ENCODE peak calls at places on chromosomes 3 and 15, in five cellular contexts. One of them, this sample, is unnamed.
A peak's percentile ranks its signal among the peaks of the same experiment; 100 is the strongest.

GRCh38 chr15:88535100-88535499 is 11.4 kb downstream of the DET1 start:
- DNase-seq in hepatocyte: no peak
- DNase-seq in fibroblast of lung: no peak
- DNase-seq in foreskin fibroblast: peak; percentile 54
- DNase-seq in GM12878: no peak
- DNase-seq in this sample: no peak

GRCh38 chr3:121660356-121661171 is at the start of gene HCLS1:
- DNase-seq in hepatocyte: no peak
- DNase-seq in fibroblast of lung: no peak
- DNase-seq in foreskin fibroblast: peak; percentile 48
- DNase-seq in GM12878: peak; percentile 83
- DNase-seq in this sample: no peak

GRCh38 chr15:70512772-70513362 is 250.5 kb downstream of the UACA start:
- DNase-seq in hepatocyte: no peak
- DNase-seq in fibroblast of lung: peak; percentile 43
- DNase-seq in foreskin fibroblast: no peak
- DNase-seq in GM12878: no peak
- DNase-seq in this sample: no peak

GRCh38 chr15:42921049-42921731 is 612 bp upstream of the TTBK2 start:
- DNase-seq in hepatocyte: peak; percentile 20
- DNase-seq in fibroblast of lung: peak; percentile 20
- DNase-seq in foreskin fibroblast: peak; percentile 63
- DNase-seq in GM12878: no peak
- DNase-seq in this sample: no peak

GRCh38 chr3:113496924-113497323 is 18.0 kb downstream of the SPICE1 start:
- DNase-seq in hepatocyte: no peak
- DNase-seq in fibroblast of lung: peak; percentile 36
- DNase-seq in foreskin fibroblast: peak; percentile 50
- DNase-seq in GM12878: no peak
- DNase-seq in this sample: no peak

GRCh38 chr15:57090460-57090859 is 172.0 kb downstream of the TCF12 start:
- DNase-seq in hepatocyte: no peak
- DNase-seq in fibroblast of lung: peak; percentile 27
- DNase-seq in foreskin fibroblast: no peak
- DNase-seq in GM12878: no peak
- DNase-seq in this sample: no peak

GRCh38 chr15:74315626-74316025 is 51.8 kb downstream of the CYP11A1 start:
- DNase-seq in hepatocyte: no peak
- DNase-seq in fibroblast of lung: no peak
- DNase-seq in foreskin fibroblast: no peak
- DNase-seq in GM12878: peak; percentile 58
- DNase-seq in this sample: no peak

GRCh38 chr15:36430280-36430679 is 149.1 kb upstream of the CDIN1 start:
- DNase-seq in hepatocyte: no peak
- DNase-seq in fibroblast of lung: no peak
- DNase-seq in foreskin fibroblast: no peak
- DNase-seq in GM12878: no peak
- DNase-seq in this sample: no peak

GRCh38 chr3:126056681-126057546 is 27.0 kb downstream of the SLC41A3 start:
- DNase-seq in hepatocyte: peak; percentile 70
- DNase-seq in fibroblast of lung: peak; percentile 47
- DNase-seq in foreskin fibroblast: peak; percentile 23
- DNase-seq in GM12878: no peak
- DNase-seq in this sample: no peak

GRCh38 chr3:197742795-197743194 is 6.1 kb upstream of the RUBCN start:
- DNase-seq in hepatocyte: no peak
- DNase-seq in fibroblast of lung: no peak
- DNase-seq in foreskin fibroblast: no peak
- DNase-seq in GM12878: no peak
- DNase-seq in this sample: no peak

GRCh38 chr3:148309390-148310035 is 388.2 kb upstream of the AGTR1 start:
- DNase-seq in hepatocyte: peak; percentile 53
- DNase-seq in fibroblast of lung: peak; percentile 40
- DNase-seq in foreskin fibroblast: peak; percentile 73
- DNase-seq in GM12878: no peak
- DNase-seq in this sample: no peak

GRCh38 chr3:141446737-141447136 is 40.1 kb upstream of the RASA2 start:
- DNase-seq in hepatocyte: no peak
- DNase-seq in fibroblast of lung: no peak
- DNase-seq in foreskin fibroblast: no peak
- DNase-seq in GM12878: no peak
- DNase-seq in this sample: no peak

GRCh38 chr3:82448320-82448719 is 686.9 kb upstream of the GBE1 start:
- DNase-seq in hepatocyte: no peak
- DNase-seq in fibroblast of lung: no peak
- DNase-seq in foreskin fibroblast: no peak
- DNase-seq in GM12878: no peak
- DNase-seq in this sample: no peak

GRCh38 chr15:89335289-89336041 is 841 bp upstream of the POLG start:
- DNase-seq in hepatocyte: peak; percentile 51
- DNase-seq in fibroblast of lung: no peak
- DNase-seq in foreskin fibroblast: no peak
- DNase-seq in GM12878: no peak
- DNase-seq in this sample: no peak

GRCh38 chr3:5250467-5251195 is 63.1 kb downstream of the EDEM1 start:
- DNase-seq in hepatocyte: no peak
- DNase-seq in fibroblast of lung: peak; percentile 17
- DNase-seq in foreskin fibroblast: no peak
- DNase-seq in GM12878: no peak
- DNase-seq in this sample: no peak

GRCh38 chr3:62467936-62468722 is 94.8 kb upstream of the FEZF2 start:
- DNase-seq in hepatocyte: no peak
- DNase-seq in fibroblast of lung: peak; percentile 48
- DNase-seq in foreskin fibroblast: no peak
- DNase-seq in GM12878: no peak
- DNase-seq in this sample: peak; percentile 0

GRCh38 chr15:101578443-101578894 is 73.7 kb downstream of the TM2D3 start:
- DNase-seq in hepatocyte: peak; percentile 67
- DNase-seq in fibroblast of lung: no peak
- DNase-seq in foreskin fibroblast: no peak
- DNase-seq in GM12878: no peak
- DNase-seq in this sample: no peak

GRCh38 chr3:153970047-153970446 is 151.1 kb upstream of the ARHGEF26 start:
- DNase-seq in hepatocyte: no peak
- DNase-seq in fibroblast of lung: no peak
- DNase-seq in foreskin fibroblast: no peak
- DNase-seq in GM12878: no peak
- DNase-seq in this sample: no peak

GRCh38 chr3:153967260-153967659 is 153.9 kb upstream of the ARHGEF26 start:
- DNase-seq in hepatocyte: no peak
- DNase-seq in fibroblast of lung: no peak
- DNase-seq in foreskin fibroblast: no peak
- DNase-seq in GM12878: no peak
- DNase-seq in this sample: no peak

GRCh38 chr3:153972862-153973261 is 148.3 kb upstream of the ARHGEF26 start:
- DNase-seq in hepatocyte: no peak
- DNase-seq in fibroblast of lung: no peak
- DNase-seq in foreskin fibroblast: no peak
- DNase-seq in GM12878: no peak
- DNase-seq in this sample: no peak

GRCh38 chr3:153973722-153974121 is 147.5 kb upstream of the ARHGEF26 start:
- DNase-seq in hepatocyte: no peak
- DNase-seq in fibroblast of lung: no peak
- DNase-seq in foreskin fibroblast: no peak
- DNase-seq in GM12878: no peak
- DNase-seq in this sample: no peak

DNA sequence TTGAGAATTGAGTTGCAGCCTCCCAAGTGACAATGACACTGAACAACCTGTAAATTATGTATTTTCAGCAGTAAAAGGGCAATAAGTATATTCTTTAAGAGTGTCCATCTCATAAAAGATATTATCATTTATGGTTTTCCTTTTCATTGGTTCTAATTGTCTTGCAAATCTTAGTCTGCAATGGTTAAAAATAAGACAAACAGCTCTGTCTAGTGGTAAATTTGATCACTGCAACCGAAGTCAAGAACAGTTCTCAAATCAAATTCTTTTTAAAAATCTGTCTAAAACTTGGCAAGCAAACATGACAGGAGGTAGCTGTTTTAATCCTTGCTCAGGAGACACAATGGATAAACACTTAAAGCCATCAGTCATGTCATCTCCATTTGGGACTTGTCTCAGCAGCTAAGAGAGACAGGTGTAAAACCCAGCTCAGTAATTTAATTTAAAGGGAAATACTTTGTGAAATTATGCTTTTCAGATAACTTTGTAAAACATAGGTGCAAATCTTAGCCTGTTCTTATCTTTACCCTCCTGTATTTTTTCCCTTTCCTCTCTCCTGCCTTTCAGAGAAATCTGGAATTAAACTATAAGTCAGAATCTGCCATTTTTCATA is 150.3 kb upstream of the ARHGEF26 start:
- DNase-seq in hepatocyte: no peak
- DNase-seq in fibroblast of lung: peak; percentile 18
- DNase-seq in foreskin fibroblast: peak; percentile 54
- DNase-seq in GM12878: no peak
- DNase-seq in this sample: peak; percentile 19
- TF ChIP-seq CTCF in hepatocyte: peak; percentile 74
- TF ChIP-seq CTCF in fibroblast of lung: peak; percentile 44
- TF ChIP-seq CTCF in foreskin fibroblast: peak; percentile 43
- TF ChIP-seq CTCF in GM12878: peak; percentile 41
- TF ChIP-seq CTCF in this sample: peak; percentile 73

DNA sequence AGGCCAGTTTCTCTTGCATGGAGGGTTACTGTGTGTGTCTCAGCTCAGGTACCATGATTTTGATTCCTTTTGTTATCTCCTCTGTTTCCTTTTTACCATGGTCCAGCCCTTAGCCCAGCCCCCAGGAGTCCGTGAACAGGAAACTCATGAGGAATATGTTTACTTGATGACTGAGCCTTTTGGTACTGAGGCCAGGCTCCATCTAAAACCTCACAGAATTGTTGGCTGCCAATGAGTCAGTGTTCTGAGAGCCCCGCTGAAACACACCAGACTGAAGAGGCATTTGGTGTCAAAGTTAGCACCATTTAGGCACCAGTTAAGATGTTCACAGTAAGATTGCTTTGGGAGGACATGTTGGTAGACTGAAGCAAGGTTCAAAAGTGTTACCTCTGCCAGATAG is 80.9 kb downstream of the DGKG start:
- DNase-seq in hepatocyte: no peak
- DNase-seq in fibroblast of lung: peak; percentile 92
- DNase-seq in foreskin fibroblast: peak; percentile 78
- DNase-seq in GM12878: no peak
- DNase-seq in this sample: no peak
- H3K4me3 ChIP-seq in hepatocyte: no peak overlapping the region
- H3K4me3 ChIP-seq in fibroblast of lung: no peak overlapping the region
- H3K4me3 ChIP-seq in foreskin fibroblast: no peak overlapping the region
- H3K4me3 ChIP-seq in GM12878: no peak overlapping the region
- H3K4me3 ChIP-seq in this sample: no peak overlapping the region

DNA sequence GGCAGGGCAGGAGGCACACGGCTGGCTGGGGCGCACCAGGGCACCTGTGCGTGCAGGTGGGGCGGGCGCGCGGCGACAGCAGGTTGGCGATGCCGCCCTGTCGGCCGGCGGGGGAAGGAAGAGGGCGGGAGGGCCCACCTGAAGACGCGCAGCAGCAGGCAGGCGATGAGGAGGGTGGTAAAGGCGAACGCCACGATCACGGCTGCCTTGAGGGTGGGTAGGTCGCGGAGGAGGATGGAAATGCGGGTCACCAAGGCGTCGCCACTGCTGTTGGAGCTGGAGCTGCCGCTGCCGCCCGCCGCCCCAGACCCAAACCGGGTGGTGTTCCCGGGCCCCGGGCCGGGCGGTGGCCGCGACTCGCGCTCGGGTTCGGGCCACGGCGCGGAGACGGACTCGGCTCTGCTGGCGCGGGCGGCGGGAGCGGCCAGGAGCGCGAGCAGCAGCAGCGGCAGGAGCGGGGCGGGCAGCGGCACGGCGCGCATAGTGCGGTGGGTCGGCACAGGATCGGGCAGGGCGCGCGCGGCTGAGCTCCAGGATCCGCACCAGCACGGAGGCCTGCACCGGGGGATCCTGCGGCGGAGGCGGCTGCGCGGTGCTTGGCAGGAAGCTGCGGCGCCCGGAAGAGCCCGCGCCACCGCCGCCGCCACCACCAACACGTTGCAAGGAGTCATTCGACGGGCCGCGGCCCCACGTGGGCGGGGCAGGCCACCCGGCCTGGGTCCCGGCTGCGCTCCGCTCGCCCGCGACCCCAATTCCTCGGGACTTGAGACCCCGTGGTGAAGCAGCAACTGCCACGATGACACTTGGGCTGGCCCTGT is at the start of gene FAM174B:
- DNase-seq in hepatocyte: peak; percentile 79
- DNase-seq in fibroblast of lung: peak; percentile 57
- DNase-seq in foreskin fibroblast: peak; percentile 2
- DNase-seq in GM12878: no peak
- DNase-seq in this sample: no peak
- TF ChIP-seq CTCF in hepatocyte: no peak
- TF ChIP-seq CTCF in fibroblast of lung: no peak
- TF ChIP-seq CTCF in foreskin fibroblast: no peak
- TF ChIP-seq CTCF in GM12878: peak; percentile 17
- TF ChIP-seq CTCF in this sample: no peak

GRCh38 chr3:112388972-112389371 is 56.0 kb downstream of the CD200 start:
- DNase-seq in hepatocyte: no peak
- DNase-seq in fibroblast of lung: no peak
- DNase-seq in foreskin fibroblast: no peak
- DNase-seq in GM12878: no peak
- DNase-seq in this sample: no peak

GRCh38 chr3:112391648-112392047 is 58.7 kb downstream of the CD200 start:
- DNase-seq in hepatocyte: no peak
- DNase-seq in fibroblast of lung: no peak
- DNase-seq in foreskin fibroblast: no peak
- DNase-seq in GM12878: no peak
- DNase-seq in this sample: no peak

GRCh38 chr3:112389961-112390360 is 57.0 kb downstream of the CD200 start:
- DNase-seq in hepatocyte: no peak
- DNase-seq in fibroblast of lung: no peak
- DNase-seq in foreskin fibroblast: no peak
- DNase-seq in GM12878: no peak
- DNase-seq in this sample: no peak

GRCh38 chr3:112392393-112393359 is 59.7 kb downstream of the CD200 start:
- DNase-seq in hepatocyte: no peak
- DNase-seq in fibroblast of lung: no peak
- DNase-seq in foreskin fibroblast: no peak
- DNase-seq in GM12878: no peak
- DNase-seq in this sample: no peak

DNA sequence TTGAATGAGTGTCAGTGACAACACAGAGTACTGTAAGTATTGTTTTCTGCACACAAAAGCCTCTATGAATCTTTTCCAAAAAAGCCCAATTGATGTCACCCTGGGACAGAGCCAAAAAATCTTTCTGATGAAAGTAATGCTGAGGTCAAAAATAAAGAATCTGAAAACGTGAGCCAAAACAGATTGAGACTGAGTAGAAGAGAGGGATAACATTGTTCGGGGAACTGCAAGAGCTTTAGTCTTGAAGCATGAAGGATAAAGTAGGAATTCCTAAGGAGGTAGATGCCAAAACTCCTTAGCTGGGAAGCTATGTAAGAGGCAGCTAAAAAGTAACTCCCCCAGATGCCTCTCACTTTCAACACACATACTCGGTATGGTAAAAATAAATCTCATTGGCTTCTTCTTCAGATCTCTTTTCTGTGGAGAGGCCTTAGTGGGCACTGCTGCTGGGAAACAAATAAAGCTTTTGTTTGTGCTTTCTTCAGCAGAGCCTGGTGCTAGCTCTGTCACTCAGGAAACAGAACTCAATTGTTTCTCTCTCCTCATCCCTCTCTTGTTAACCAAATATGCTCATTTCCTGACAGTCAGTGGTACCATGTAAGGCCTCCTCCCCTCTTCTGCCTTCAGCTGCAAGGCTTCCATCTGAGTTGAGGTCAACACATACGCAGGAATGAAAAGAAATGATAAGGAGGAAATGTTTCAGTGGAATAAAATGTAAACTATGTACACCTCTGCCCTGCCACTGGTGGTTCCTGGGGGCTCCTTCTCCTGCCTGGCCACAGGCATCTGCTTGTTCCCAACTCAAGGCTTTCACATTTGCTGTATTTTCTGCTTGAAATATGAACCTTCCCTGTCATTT is 58.1 kb downstream of the CD200 start:
- DNase-seq in hepatocyte: peak; percentile 35
- DNase-seq in fibroblast of lung: peak; percentile 99
- DNase-seq in foreskin fibroblast: peak; percentile 80
- DNase-seq in GM12878: no peak
- DNase-seq in this sample: peak; percentile 80
- H3K4me3 ChIP-seq in hepatocyte: no peak overlapping the region
- H3K4me3 ChIP-seq in fibroblast of lung: no peak overlapping the region
- H3K4me3 ChIP-seq in foreskin fibroblast: no peak overlapping the region
- H3K4me3 ChIP-seq in GM12878: no peak overlapping the region
- H3K4me3 ChIP-seq in this sample: no peak overlapping the region

This sample was measured in retinal pigment epithelial cell.